ENCODE peak calls at places on chromosome 11, in six cellular contexts. V is A673; T is CD8-positive, alpha-beta T cell; D is CD8-positive, alpha-beta memory T cell; H is HT-29; N is iPS-NIHi11. A is an unnamed sample.

GRCh38 chr11:82105331-82105992 is 628.2 kb downstream of the FAM181B start:
- DNase-seq in T (no peak), N (no peak), D (no peak), V (no peak), H (no peak), A (no peak)

GRCh38 chr11:82992219-82992618 is 79.5 kb downstream of the RAB30 start:
- DNase-seq in V (no peak), N (no peak), H (no peak), T (no peak), D (no peak), A (no peak)

GRCh38 chr11:64878223-64878493 is 263 bp downstream of the EHD1 start:
- DNase-seq in H (no peak), V (no peak), T (no peak), D (no peak), N (no peak), A (no peak)

GRCh38 chr11:87173185-87174039 is 135.7 kb downstream of the TMEM135 start:
- DNase-seq in V (peak; percentile 94), H (peak; percentile 74), T (no peak), N (no peak), D (no peak), A (no peak)

GRCh38 chr11:45847908-45848316 is 637 bp downstream of the CRY2 start:
- DNase-seq in D (no peak), V (peak; percentile 82), N (peak; percentile 46), H (peak; percentile 69), T (peak; percentile 34), A (peak; percentile 49)

GRCh38 chr11:88398372-88399140 is 61.0 kb upstream of the CTSC start:
- DNase-seq in V (no peak), H (peak; percentile 47), T (no peak), D (no peak), N (no peak), A (no peak)

GRCh38 chr11:64415996-64416728 is 57.2 kb downstream of the RPS6KA4 start:
- DNase-seq in D (no peak), T (no peak), N (no peak), V (no peak), H (no peak), A (no peak)

GRCh38 chr11:115409691-115410220 is 94.5 kb downstream of the CADM1 start:
- DNase-seq in N (no peak), D (no peak), H (no peak), V (no peak), T (no peak), A (peak; percentile 44)

GRCh38 chr11:59756845-59757244 is 1.7 kb downstream of the STX3 start:
- DNase-seq in T (no peak), N (no peak), V (no peak), D (no peak), H (peak; percentile 79), A (no peak)

GRCh38 chr11:33257160-33257896 is at the start of gene HIPK3:
- DNase-seq in H (peak; percentile 84), T (peak; percentile 75), N (peak; percentile 94), V (peak; percentile 97), D (peak; percentile 75), A (peak; percentile 91)

GRCh38 chr11:125842319-125842948 is 9.3 kb downstream of the PATE4 start:
- DNase-seq in V (no peak), H (no peak), T (no peak), N (no peak), D (no peak), A (no peak)

GRCh38 chr11:3046641-3047040 is 10.6 kb downstream of the CARS1 start:
- DNase-seq in T (no peak), V (no peak), N (no peak), H (no peak), D (no peak), A (no peak)

GRCh38 chr11:79440451-79441158 is at the start of gene TENM4:
- DNase-seq in H (no peak), N (peak; percentile 50), T (no peak), V (peak; percentile 51), D (no peak), A (peak; percentile 30)